ENCODE peak calls at places on chromosomes 4 and X, in six cellular contexts. One of them, this sample, is unnamed.

GRCh38 chr4:86544313-86544966 is 49.7 kb upstream of the PTPN13 start:
- ATAC-seq in upper lobe of left lung: no peak
- ATAC-seq in A549: no peak
- ATAC-seq in HepG2: no peak
- ATAC-seq in K562: no peak
- ATAC-seq in GM12878: peak
- ATAC-seq in this sample: no peak

GRCh38 chrX:44480591-44480990 is 62.1 kb downstream of the FUNDC1 start:
- ATAC-seq in GM12878: no peak
- ATAC-seq in HepG2: no peak
- ATAC-seq in upper lobe of left lung: no peak
- ATAC-seq in K562: no peak
- ATAC-seq in A549: no peak
- ATAC-seq in this sample: no peak

GRCh38 chr4:41525129-41525528 is 12.8 kb upstream of the LIMCH1 start:
- ATAC-seq in A549: peak
- ATAC-seq in HepG2: no peak
- ATAC-seq in K562: no peak
- ATAC-seq in GM12878: no peak
- ATAC-seq in upper lobe of left lung: no peak
- ATAC-seq in this sample: peak

GRCh38 chr4:177478496-177478895 is 36.3 kb upstream of the AGA start:
- ATAC-seq in A549: no peak
- ATAC-seq in upper lobe of left lung: no peak
- ATAC-seq in GM12878: no peak
- ATAC-seq in HepG2: no peak
- ATAC-seq in K562: no peak
- ATAC-seq in this sample: no peak

GRCh38 chr4:172776203-172776896 is 392.3 kb upstream of the GALNT7 start:
- ATAC-seq in K562: no peak
- ATAC-seq in upper lobe of left lung: no peak
- ATAC-seq in HepG2: no peak
- ATAC-seq in GM12878: no peak
- ATAC-seq in A549: no peak
- ATAC-seq in this sample: no peak

GRCh38 chr4:157104541-157104940 is 28.6 kb downstream of the GLRB start:
- ATAC-seq in GM12878: no peak
- ATAC-seq in HepG2: no peak
- ATAC-seq in A549: no peak
- ATAC-seq in K562: no peak
- ATAC-seq in upper lobe of left lung: no peak
- ATAC-seq in this sample: no peak

GRCh38 chrX:107482046-107482445 is 32.6 kb downstream of the FRMPD3 start:
- ATAC-seq in A549: no peak
- ATAC-seq in GM12878: no peak
- ATAC-seq in K562: no peak
- ATAC-seq in upper lobe of left lung: no peak
- ATAC-seq in HepG2: no peak
- ATAC-seq in this sample: no peak

GRCh38 chrX:109840585-109840984 is 107.5 kb upstream of the ACSL4 start:
- ATAC-seq in upper lobe of left lung: peak
- ATAC-seq in HepG2: no peak
- ATAC-seq in K562: peak
- ATAC-seq in A549: peak
- ATAC-seq in GM12878: peak
- ATAC-seq in this sample: peak

GRCh38 chrX:100973411-100973810 is 3.9 kb downstream of the ARL13A start:
- ATAC-seq in HepG2: no peak
- ATAC-seq in A549: peak
- ATAC-seq in K562: no peak
- ATAC-seq in upper lobe of left lung: no peak
- ATAC-seq in GM12878: no peak
- ATAC-seq in this sample: no peak

GRCh38 chr4:123606336-123606735 is 209.7 kb downstream of the SPRY1 start:
- ATAC-seq in HepG2: no peak
- ATAC-seq in K562: no peak
- ATAC-seq in GM12878: peak
- ATAC-seq in upper lobe of left lung: no peak
- ATAC-seq in A549: no peak
- ATAC-seq in this sample: no peak

GRCh38 chr4:14888790-14889189 is 113.5 kb upstream of the CPEB2 start:
- ATAC-seq in K562: no peak
- ATAC-seq in upper lobe of left lung: peak
- ATAC-seq in HepG2: no peak
- ATAC-seq in GM12878: no peak
- ATAC-seq in A549: peak
- ATAC-seq in this sample: peak

GRCh38 chrX:8748855-8749254 is 16.9 kb upstream of the ANOS1 start:
- ATAC-seq in upper lobe of left lung: peak
- ATAC-seq in K562: peak
- ATAC-seq in GM12878: peak
- ATAC-seq in A549: peak
- ATAC-seq in HepG2: peak
- ATAC-seq in this sample: no peak

GRCh38 chrX:101407167-101407747 is 468 bp downstream of the GLA start:
- ATAC-seq in GM12878: peak
- ATAC-seq in K562: peak
- ATAC-seq in HepG2: peak
- ATAC-seq in upper lobe of left lung: peak
- ATAC-seq in A549: peak
- ATAC-seq in this sample: peak

GRCh38 chr4:123259676-123260428 is 136.7 kb upstream of the SPRY1 start:
- ATAC-seq in GM12878: no peak
- ATAC-seq in upper lobe of left lung: no peak
- ATAC-seq in HepG2: no peak
- ATAC-seq in K562: no peak
- ATAC-seq in A549: no peak
- ATAC-seq in this sample: no peak

GRCh38 chrX:102767287-102767686 is 46.7 kb downstream of the GPRASP3 start:
- ATAC-seq in GM12878: no peak
- ATAC-seq in K562: no peak
- ATAC-seq in HepG2: no peak
- ATAC-seq in upper lobe of left lung: no peak
- ATAC-seq in A549: no peak
- ATAC-seq in this sample: no peak

GRCh38 chrX:101022020-101022419 is 29.9 kb downstream of the TRMT2B start:
- ATAC-seq in K562: no peak
- ATAC-seq in upper lobe of left lung: no peak
- ATAC-seq in HepG2: no peak
- ATAC-seq in A549: no peak
- ATAC-seq in GM12878: no peak
- ATAC-seq in this sample: no peak

GRCh38 chr4:109012286-109012880 is 249.5 kb upstream of the ETNPPL start:
- ATAC-seq in upper lobe of left lung: no peak
- ATAC-seq in GM12878: no peak
- ATAC-seq in A549: no peak
- ATAC-seq in HepG2: no peak
- ATAC-seq in K562: no peak
- ATAC-seq in this sample: no peak

GRCh38 chr4:6668391-6668790 is 25.3 kb upstream of the S100P start:
- ATAC-seq in upper lobe of left lung: no peak
- ATAC-seq in A549: no peak
- ATAC-seq in HepG2: no peak
- ATAC-seq in K562: peak
- ATAC-seq in GM12878: no peak
- ATAC-seq in this sample: no peak
- TF ChIP-seq EP300 in upper lobe of left lung: no peak
- TF ChIP-seq EP300 in A549: no peak
- TF ChIP-seq EP300 in HepG2: no peak
- TF ChIP-seq EP300 in K562: no peak
- TF ChIP-seq EP300 in GM12878: no peak
- TF ChIP-seq EP300 in this sample: no peak

GRCh38 chr4:52407545-52407944 is 251.6 kb downstream of the USP46 start:
- ATAC-seq in GM12878: no peak
- ATAC-seq in HepG2: no peak
- ATAC-seq in A549: no peak
- ATAC-seq in K562: no peak
- ATAC-seq in upper lobe of left lung: no peak
- ATAC-seq in this sample: no peak

GRCh38 chr4:52402582-52402981 is 256.5 kb downstream of the USP46 start:
- ATAC-seq in HepG2: no peak
- ATAC-seq in A549: no peak
- ATAC-seq in GM12878: no peak
- ATAC-seq in upper lobe of left lung: no peak
- ATAC-seq in K562: no peak
- ATAC-seq in this sample: no peak

GRCh38 chr4:52410971-52411370 is 248.1 kb downstream of the USP46 start:
- ATAC-seq in GM12878: no peak
- ATAC-seq in upper lobe of left lung: no peak
- ATAC-seq in K562: no peak
- ATAC-seq in A549: no peak
- ATAC-seq in HepG2: no peak
- ATAC-seq in this sample: no peak

GRCh38 chr4:52408471-52408870 is 250.6 kb downstream of the USP46 start:
- ATAC-seq in upper lobe of left lung: no peak
- ATAC-seq in A549: no peak
- ATAC-seq in GM12878: no peak
- ATAC-seq in K562: no peak
- ATAC-seq in HepG2: no peak
- ATAC-seq in this sample: no peak

DNA sequence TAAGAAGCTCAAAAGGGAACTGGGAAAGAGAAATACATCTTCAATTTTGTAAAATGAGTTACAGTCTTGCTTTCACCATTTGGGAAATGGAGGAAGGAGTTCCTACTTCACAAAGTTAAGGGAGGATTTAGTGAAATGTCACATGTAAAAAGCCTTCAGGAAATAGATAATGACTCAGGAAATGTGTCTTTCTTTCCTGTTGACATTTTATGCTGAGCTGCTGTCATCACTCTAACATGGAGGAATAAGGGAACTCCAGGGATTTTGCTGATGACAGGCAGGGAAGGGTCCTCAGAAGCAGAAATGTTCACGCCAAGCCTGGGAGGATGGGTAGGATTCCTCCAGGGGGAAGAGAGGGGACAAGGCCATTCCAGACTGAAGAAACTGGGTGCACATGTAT is 251.1 kb downstream of the USP46 start:
- ATAC-seq in K562: no peak
- ATAC-seq in HepG2: no peak
- ATAC-seq in GM12878: no peak
- ATAC-seq in A549: no peak
- ATAC-seq in upper lobe of left lung: no peak
- ATAC-seq in this sample: no peak
- TF ChIP-seq EP300 in K562: no peak
- TF ChIP-seq EP300 in HepG2: no peak
- TF ChIP-seq EP300 in GM12878: no peak
- TF ChIP-seq EP300 in A549: no peak
- TF ChIP-seq EP300 in upper lobe of left lung: no peak
- TF ChIP-seq EP300 in this sample: no peak

GRCh38 chr4:7828011-7828720 is 111.5 kb downstream of the AFAP1 start:
- ATAC-seq in GM12878: no peak
- ATAC-seq in upper lobe of left lung: peak
- ATAC-seq in HepG2: no peak
- ATAC-seq in K562: peak
- ATAC-seq in A549: no peak
- ATAC-seq in this sample: peak
- TF ChIP-seq EP300 in GM12878: no peak
- TF ChIP-seq EP300 in upper lobe of left lung: no peak
- TF ChIP-seq EP300 in HepG2: no peak
- TF ChIP-seq EP300 in K562: no peak
- TF ChIP-seq EP300 in A549: no peak
- TF ChIP-seq EP300 in this sample: no peak

GRCh38 chr4:38060829-38061431 is 100.7 kb downstream of the PTTG2 start:
- ATAC-seq in upper lobe of left lung: no peak
- ATAC-seq in GM12878: no peak
- ATAC-seq in HepG2: no peak
- ATAC-seq in A549: no peak
- ATAC-seq in K562: no peak
- ATAC-seq in this sample: no peak
- TF ChIP-seq EP300 in upper lobe of left lung: no peak
- TF ChIP-seq EP300 in GM12878: no peak
- TF ChIP-seq EP300 in HepG2: no peak
- TF ChIP-seq EP300 in A549: no peak
- TF ChIP-seq EP300 in K562: no peak
- TF ChIP-seq EP300 in this sample: no peak

DNA sequence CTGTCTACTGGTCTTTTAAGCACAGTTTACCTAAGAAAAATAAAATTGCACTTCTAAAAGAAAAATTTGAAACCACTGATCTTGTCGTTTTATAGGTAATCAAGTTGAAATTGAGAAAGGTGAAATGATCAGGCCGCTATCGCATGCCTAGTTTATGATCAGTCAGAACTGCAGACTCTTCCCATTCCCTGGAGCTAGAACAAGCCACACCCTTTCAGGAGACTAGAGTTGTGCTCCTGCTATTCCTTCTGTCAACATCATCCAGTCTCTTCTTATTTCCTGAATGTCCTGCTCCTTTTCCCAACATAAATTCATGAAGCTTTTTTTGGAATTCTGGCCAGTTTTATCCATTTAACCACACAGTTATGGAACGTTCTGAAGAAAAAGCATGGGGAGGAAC is 135.1 kb downstream of the SLC7A11 start:
- ATAC-seq in HepG2: no peak
- ATAC-seq in K562: no peak
- ATAC-seq in upper lobe of left lung: no peak
- ATAC-seq in GM12878: no peak
- ATAC-seq in A549: no peak
- ATAC-seq in this sample: no peak
- TF ChIP-seq EP300 in HepG2: no peak
- TF ChIP-seq EP300 in K562: no peak
- TF ChIP-seq EP300 in upper lobe of left lung: no peak
- TF ChIP-seq EP300 in GM12878: no peak
- TF ChIP-seq EP300 in A549: no peak
- TF ChIP-seq EP300 in this sample: no peak